ENCODE peak calls at places on chromosomes 11 and 22, in six cellular contexts. X, S, V, E, Q and G are unnamed samples.

GRCh38 chr11:103671143-103671651 is 365.2 kb upstream of the DDI1 start:
- DNase-seq in S (no peak), X (no peak), V (no peak), Q (no peak), E (no peak), G (no peak)

GRCh38 chr22:46918197-46918596 is 155.7 kb downstream of the TBC1D22A start:
- DNase-seq in E (no peak), S (no peak), X (no peak), Q (no peak), V (peak), G (no peak)

GRCh38 chr22:48943567-48944432 is 883.9 kb downstream of the BRD1 start:
- DNase-seq in S (no peak), E (no peak), X (peak), Q (peak), V (peak), G (no peak)

GRCh38 chr11:68120212-68121066 is 749 bp downstream of the CHKA start:
- DNase-seq in V (no peak), Q (no peak), X (peak), S (peak), E (peak), G (peak)

GRCh38 chr11:59614277-59615131 is 1.1 kb downstream of the OSBP start:
- DNase-seq in Q (no peak), E (no peak), X (no peak), V (no peak), S (no peak), G (no peak)

GRCh38 chr11:118715245-118715807 is 35.9 kb upstream of the TREH start:
- DNase-seq in E (peak), Q (no peak), X (no peak), V (no peak), S (no peak), G (no peak)

GRCh38 chr11:57513911-57514537 is 1.5 kb downstream of the SLC43A1 start:
- DNase-seq in E (peak), S (no peak), V (no peak), Q (no peak), X (peak), G (peak)

GRCh38 chr11:29328961-29329441 is 687.8 kb downstream of the KCNA4 start:
- DNase-seq in X (no peak), E (no peak), S (no peak), Q (peak), V (no peak), G (no peak)

GRCh38 chr22:19240813-19241592 is 50.5 kb downstream of the CLTCL1 start:
- DNase-seq in E (no peak), S (no peak), X (no peak), V (peak), Q (no peak), G (no peak)

GRCh38 chr11:12141283-12141682 is 30.9 kb downstream of the MICAL2 start:
- DNase-seq in Q (no peak), V (no peak), S (no peak), E (no peak), X (no peak), G (no peak)

GRCh38 chr11:116224154-116224888 is 548.5 kb downstream of the BUD13 start:
- DNase-seq in X (no peak), V (no peak), Q (peak), S (peak), E (peak), G (peak)

GRCh38 chr22:29308791-29309262 is 2.4 kb downstream of the GAS2L1 start:
- DNase-seq in E (no peak), X (no peak), Q (peak), S (no peak), V (no peak), G (peak)

GRCh38 chr22:28855355-28856094 is 27.8 kb upstream of the ZNRF3 start:
- DNase-seq in E (peak), S (peak), Q (peak), X (no peak), V (no peak), G (peak)

GRCh38 chr22:44261861-44262595 is 50.7 kb downstream of the SHISAL1 start:
- DNase-seq in Q (no peak), V (no peak), S (no peak), E (no peak), X (peak), G (no peak)

GRCh38 chr11:68312117-68312779 is at the start of gene LRP5:
- DNase-seq in Q (no peak), S (peak), E (peak), X (no peak), V (no peak), G (peak)

GRCh38 chr11:15967966-15968365 is 388.4 kb downstream of the SOX6 start:
- DNase-seq in Q (peak), X (no peak), S (no peak), E (no peak), V (no peak), G (no peak)

GRCh38 chr11:72781063-72781312 is 12.9 kb downstream of the STARD10 start:
- DNase-seq in E (peak), Q (no peak), X (no peak), S (no peak), V (no peak), G (no peak)

GRCh38 chr11:860238-861104 is 17.8 kb downstream of the TSPAN4 start:
- DNase-seq in S (no peak), E (no peak), V (no peak), X (no peak), Q (no peak), G (no peak)

GRCh38 chr11:25860677-25861445 is 471.1 kb upstream of the ANO3 start:
- DNase-seq in V (no peak), Q (peak), E (no peak), S (no peak), X (no peak), G (no peak)

GRCh38 chr22:29784451-29785361 is 17.5 kb downstream of the UQCR10 start:
- DNase-seq in S (no peak), V (no peak), E (peak), Q (no peak), X (no peak), G (no peak)

GRCh38 chr11:2310786-2311455 is 9.1 kb downstream of the TSPAN32 start:
- DNase-seq in E (no peak), S (no peak), X (no peak), Q (no peak), V (no peak), G (no peak)

GRCh38 chr11:132134322-132134721 is 763.9 kb downstream of the NTM start:
- DNase-seq in S (no peak), E (no peak), X (no peak), V (no peak), Q (peak), G (no peak)

GRCh38 chr11:126495806-126496205 is 140.3 kb downstream of the ST3GAL4 start:
- DNase-seq in E (no peak), Q (no peak), S (no peak), V (no peak), X (no peak), G (no peak)

GRCh38 chr22:27531782-27532530 is 269.6 kb downstream of the MN1 start:
- DNase-seq in E (no peak), Q (peak), S (no peak), X (no peak), V (no peak), G (no peak)

GRCh38 chr11:76190376-76190775 is 15.9 kb downstream of the WNT11 start:
- DNase-seq in Q (no peak), V (no peak), E (no peak), X (no peak), S (no peak), G (no peak)

GRCh38 chr22:39519681-39520053 is 695 bp upstream of the ATF4 start:
- DNase-seq in V (no peak), S (no peak), X (no peak), E (peak), Q (no peak), G (no peak)

GRCh38 chr11:16741473-16741872 is 3.0 kb downstream of the C11orf58 start:
- DNase-seq in S (no peak), X (no peak), Q (no peak), V (no peak), E (no peak), G (no peak)

GRCh38 chr22:24421428-24421931 is 5.9 kb upstream of the ADORA2A start:
- DNase-seq in V (no peak), E (no peak), X (no peak), Q (no peak), S (peak), G (peak)

GRCh38 chr11:120067361-120068113 is 70.4 kb downstream of the TRIM29 start:
- DNase-seq in X (no peak), V (peak), Q (no peak), E (no peak), S (no peak), G (no peak)

GRCh38 chr11:125494601-125494986 is 1.5 kb downstream of the FEZ1 start:
- DNase-seq in Q (no peak), V (no peak), X (no peak), E (no peak), S (no peak), G (peak)

GRCh38 chr11:65454311-65454695 is 31.7 kb downstream of the NEAT1 start:
- DNase-seq in V (no peak), Q (peak), S (no peak), E (no peak), X (no peak), G (no peak)